ENCODE peak calls at places on chromosomes 4 and X, in five cellular contexts. H is GM12878; T is CD8-positive, alpha-beta T cell; L is esophagus squamous epithelium; I is ascending aorta. Z is an unnamed sample.
A peak's percentile ranks its signal among the peaks of the same experiment; 100 is the strongest.

GRCh38 chrX:57677132-57677858 is 2.8 kb downstream of the NLRP2B start:
- DNase-seq in H (no peak), T (no peak), L (no peak), I (no peak), Z (no peak)

GRCh38 chr4:181261279-181261678 is 981.9 kb upstream of the TENM3 start:
- DNase-seq in H (no peak), T (no peak), L (no peak), I (no peak), Z (no peak)

GRCh38 chr4:80201326-80202151 is 4.2 kb downstream of the PRDM8 start:
- DNase-seq in H (no peak), T (peak; percentile 68), L (peak; percentile 20), I (peak; percentile 74), Z (peak; percentile 37)

GRCh38 chr4:124483043-124483906 is 229.3 kb downstream of the ANKRD50 start:
- DNase-seq in H (no peak), T (no peak), L (no peak), I (no peak), Z (no peak)

GRCh38 chr4:52051213-52051614 is at the start of gene SPATA18:
- DNase-seq in H (no peak), T (no peak), L (no peak), I (peak; percentile 70), Z (no peak)

GRCh38 chrX:11787564-11787963 is 29.5 kb downstream of the MSL3 start:
- DNase-seq in H (no peak), T (peak; percentile 66), L (no peak), I (peak; percentile 73), Z (peak; percentile 58)

GRCh38 chrX:69299271-69299670 is 134.0 kb upstream of the PJA1 start:
- DNase-seq in H (no peak), T (no peak), L (no peak), I (no peak), Z (no peak)

GRCh38 chr4:152310223-152310622 is 225.7 kb downstream of the FBXW7 start:
- DNase-seq in H (no peak), T (no peak), L (no peak), I (no peak), Z (no peak)

GRCh38 chr4:95129036-95129435 is 371.3 kb downstream of the BMPR1B start:
- DNase-seq in H (no peak), T (no peak), L (no peak), I (no peak), Z (no peak)

GRCh38 chrX:150582338-150582948 is 14.0 kb downstream of the MTM1 start:
- DNase-seq in H (no peak), T (no peak), L (no peak), I (no peak), Z (no peak)

GRCh38 chr4:162111078-162111477 is 52.7 kb downstream of the FSTL5 start:
- DNase-seq in H (no peak), T (no peak), L (no peak), I (no peak), Z (no peak)

GRCh38 chr4:89298160-89298559 is 9.4 kb downstream of the GPRIN3 start:
- DNase-seq in H (no peak), T (peak; percentile 43), L (no peak), I (no peak), Z (no peak)

GRCh38 chr4:101200561-101200960 is 146.8 kb downstream of the PPP3CA start:
- DNase-seq in H (no peak), T (no peak), L (no peak), I (no peak), Z (no peak)

GRCh38 chr4:98873059-98873458 is 55.9 kb downstream of the EIF4E start:
- DNase-seq in H (no peak), T (no peak), L (no peak), I (no peak), Z (no peak)

GRCh38 chr4:112130903-112131302 is 14.4 kb upstream of the FAM241A start:
- DNase-seq in H (no peak), T (no peak), L (no peak), I (no peak), Z (no peak)

GRCh38 chr4:163565228-163566040 is 70.9 kb downstream of the TMA16 start:
- DNase-seq in H (no peak), T (no peak), L (no peak), I (no peak), Z (no peak)

GRCh38 chr4:153655928-153656327 is 28.2 kb upstream of the TLR2 start:
- DNase-seq in H (no peak), T (no peak), L (no peak), I (peak; percentile 91), Z (peak; percentile 89)

GRCh38 chr4:2933566-2934076 is 29.6 kb downstream of the NOP14 start:
- DNase-seq in H (no peak), T (no peak), L (no peak), I (no peak), Z (no peak)

GRCh38 chr4:15920723-15921591 is 17.6 kb downstream of the FGFBP1 start:
- DNase-seq in H (no peak), T (no peak), L (peak; percentile 3), I (peak; percentile 92), Z (peak; percentile 84)

GRCh38 chr4:187304131-187304530 is 580.5 kb upstream of the FAT1 start:
- DNase-seq in H (no peak), T (no peak), L (no peak), I (no peak), Z (no peak)

GRCh38 chrX:80511969-80512760 is 91.9 kb downstream of the TENT5D start:
- DNase-seq in H (no peak), T (no peak), L (no peak), I (no peak), Z (no peak)

GRCh38 chr4:24196785-24197184 is 306.9 kb upstream of the PPARGC1A start:
- DNase-seq in H (no peak), T (no peak), L (no peak), I (no peak), Z (no peak)

GRCh38 chr4:120056249-120056648 is 10.4 kb downstream of the MAD2L1 start:
- DNase-seq in H (no peak), T (no peak), L (no peak), I (no peak), Z (no peak)

GRCh38 chr4:128917781-128918180 is 108.3 kb downstream of the JADE1 start:
- DNase-seq in H (peak; percentile 68), T (no peak), L (no peak), I (no peak), Z (no peak)

GRCh38 chrX:40100141-40100536 is 2.4 kb upstream of the BCOR start:
- DNase-seq in H (no peak), T (no peak), L (no peak), I (no peak), Z (no peak)

GRCh38 chrX:15749642-15750610 is 11.9 kb downstream of the CA5B start:
- DNase-seq in H (no peak), T (peak; percentile 24), L (no peak), I (peak; percentile 72), Z (peak; percentile 58)

GRCh38 chr4:106048250-106048931 is 153.1 kb downstream of the NPNT start:
- DNase-seq in H (no peak), T (no peak), L (no peak), I (no peak), Z (no peak)

GRCh38 chrX:71250856-71251255 is 3.1 kb downstream of the ZMYM3 start:
- DNase-seq in H (no peak), T (no peak), L (no peak), I (no peak), Z (no peak)
- H3K36me3 ChIP-seq in H (peaks cover 5% of the 10 kb centered on the region), T (no peaks in the 10 kb centered on the region), L (no peaks in the 10 kb centered on the region), I (peaks cover 21% of the 10 kb centered on the region), Z (peaks cover 5% of the 10 kb centered on the region)

DNA sequence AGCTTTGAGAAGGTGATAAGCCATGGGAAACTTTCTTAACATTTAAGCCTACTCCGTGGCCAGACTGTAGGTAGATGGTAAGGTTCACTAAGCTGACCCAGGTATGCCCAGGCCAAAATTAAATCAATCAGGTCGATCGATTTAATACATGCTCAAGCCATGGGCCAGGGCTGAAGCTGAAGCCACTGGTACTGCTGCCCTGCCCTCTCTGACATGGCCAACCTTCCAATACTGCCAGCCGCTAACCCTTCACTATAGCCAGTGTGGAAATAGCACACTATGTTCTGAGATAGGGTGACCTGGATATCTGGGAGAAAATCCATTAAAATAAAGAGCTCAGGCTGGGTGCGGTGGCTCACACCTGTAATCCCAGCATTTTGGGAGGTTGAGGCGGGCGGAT is 31.6 kb downstream of the TSC22D3 start:
- DNase-seq in H (no peak), T (no peak), L (no peak), I (no peak), Z (no peak)
- H3K4me1 ChIP-seq in H (peaks cover 6% of the 10 kb centered on the region), T (peaks cover 44% of the 10 kb centered on the region), L (peaks cover 56% of the 10 kb centered on the region), I (peaks cover 14% of the 10 kb centered on the region), Z (peaks cover 29% of the 10 kb centered on the region)

GRCh38 chr4:77721073-77721472 is 98.1 kb downstream of the CNOT6L start:
- DNase-seq in H (no peak), T (no peak), L (no peak), I (no peak), Z (no peak)
- H3K36me3 ChIP-seq in H (no peaks in the 10 kb centered on the region), T (peaks cover 42% of the 10 kb centered on the region), L (no peaks in the 10 kb centered on the region), I (peaks cover 47% of the 10 kb centered on the region), Z (peaks cover 50% of the 10 kb centered on the region)

DNA sequence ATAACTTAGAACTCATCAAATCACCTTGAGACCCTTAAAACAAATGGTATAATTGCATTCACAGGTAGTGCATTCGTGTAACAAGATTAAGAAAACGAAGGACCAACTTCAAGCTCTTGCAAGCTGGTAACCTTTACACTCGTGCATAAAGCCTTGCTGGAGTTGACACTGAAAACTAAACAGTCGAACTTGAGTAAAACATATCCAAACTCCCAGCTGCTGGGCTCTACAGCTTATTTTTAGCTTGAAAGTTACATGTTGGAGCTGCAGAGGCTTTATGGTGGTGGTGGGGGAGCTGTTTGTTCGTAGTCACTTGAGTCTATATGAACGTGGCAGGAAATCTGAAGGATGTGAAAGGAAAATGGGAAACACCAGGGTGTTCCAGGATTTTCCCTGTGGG is 2.7 kb upstream of the WDR1 start:
- DNase-seq in H (no peak), T (no peak), L (no peak), I (no peak), Z (no peak)
- H3K4me1 ChIP-seq in H (peaks cover 17% of the 10 kb centered on the region), T (peaks cover 60% of the 10 kb centered on the region), L (peaks cover 20% of the 10 kb centered on the region), I (peaks cover 8% of the 10 kb centered on the region), Z (no peaks in the 10 kb centered on the region)

GRCh38 chr4:53459548-53459947 is 82.1 kb downstream of the FIP1L1 start:
- DNase-seq in H (no peak), T (no peak), L (no peak), I (no peak), Z (no peak)
- H3K36me3 ChIP-seq in H (peaks cover 10% of the 10 kb centered on the region), T (peaks cover 21% of the 10 kb centered on the region), L (peaks cover 8% of the 10 kb centered on the region), I (peaks cover 76% of the 10 kb centered on the region), Z (peaks cover 55% of the 10 kb centered on the region)

Z was measured in tibial artery.